ENCODE peak calls at places on chromosomes 12 and 14, in ten cellular contexts. T is pancreas, C is GM13977, U is kidney epithelial cell, G is RWPE1, L is psoas muscle, N is lung, B is glutamatergic neuron, R is neural progenitor cell, Z is MM.1S. Q is an unnamed sample.

GRCh38 chr12:65113621-65114035 is 7.5 kb downstream of the WIF1 start:
- DNase-seq in T (no peak), C (no peak), U (no peak), G (no peak), L (no peak), N (no peak), B (no peak), R (no peak), Z (no peak), Q (no peak)

GRCh38 chr14:51780741-51781140 is 79.7 kb upstream of the GNG2 start:
- DNase-seq in T (no peak), C (no peak), U (no peak), G (no peak), L (no peak), N (no peak), B (no peak), R (peak), Z (no peak), Q (no peak)

GRCh38 chr12:132287391-132288238 is 41.8 kb downstream of the GALNT9 start:
- DNase-seq in T (no peak), C (no peak), U (no peak), G (no peak), L (peak), N (no peak), B (no peak), R (no peak), Z (no peak), Q (no peak)

GRCh38 chr12:102300824-102301461 is 103.3 kb upstream of the PMCH start:
- DNase-seq in T (peak), C (peak), U (no peak), G (no peak), L (no peak), N (no peak), B (no peak), R (peak), Z (peak), Q (peak)

GRCh38 chr14:99213603-99214002 is 58.4 kb downstream of the BCL11B start:
- DNase-seq in T (no peak), C (no peak), U (no peak), G (no peak), L (no peak), N (no peak), B (no peak), R (no peak), Z (no peak), Q (no peak)

GRCh38 chr12:80373666-80374065 is 70.4 kb upstream of the PTPRQ start:
- DNase-seq in T (no peak), C (no peak), U (no peak), G (no peak), L (no peak), N (no peak), B (no peak), R (no peak), Z (no peak), Q (no peak)

GRCh38 chr12:28463396-28463795 is 273.1 kb downstream of the CCDC91 start:
- DNase-seq in T (no peak), C (no peak), U (no peak), G (no peak), L (no peak), N (no peak), B (no peak), R (no peak), Z (no peak), Q (no peak)

GRCh38 chr12:622420-622819 is 40.8 kb downstream of the NINJ2 start:
- DNase-seq in T (no peak), C (no peak), U (no peak), G (no peak), L (no peak), N (no peak), B (no peak), R (no peak), Z (no peak), Q (peak)

GRCh38 chr12:76883826-76884225 is 5.0 kb upstream of the CSRP2 start:
- DNase-seq in T (peak), C (no peak), U (no peak), G (no peak), L (peak), N (no peak), B (no peak), R (no peak), Z (no peak), Q (no peak)

GRCh38 chr12:50518129-50518528 is 13.3 kb downstream of the DIP2B start:
- DNase-seq in T (no peak), C (no peak), U (no peak), G (no peak), L (no peak), N (no peak), B (no peak), R (no peak), Z (no peak), Q (no peak)

GRCh38 chr12:47903151-47903611 is 1.6 kb downstream of the VDR start:
- DNase-seq in T (no peak), C (peak), U (peak), G (no peak), L (no peak), N (no peak), B (no peak), R (no peak), Z (peak), Q (peak)

GRCh38 chr14:34059925-34060746 is 109.3 kb upstream of the EGLN3 start:
- DNase-seq in T (peak), C (peak), U (no peak), G (peak), L (peak), N (peak), B (peak), R (peak), Z (no peak), Q (peak)

GRCh38 chr12:76329163-76329562 is 19.1 kb downstream of the BBS10 start:
- DNase-seq in T (no peak), C (no peak), U (no peak), G (peak), L (no peak), N (no peak), B (no peak), R (no peak), Z (no peak), Q (no peak)

GRCh38 chr12:104378427-104378826 is 74.9 kb downstream of the EID3 start:
- DNase-seq in T (no peak), C (no peak), U (no peak), G (no peak), L (no peak), N (no peak), B (no peak), R (no peak), Z (no peak), Q (no peak)

GRCh38 chr12:1747609-1748008 is 56.7 kb downstream of the ADIPOR2 start:
- DNase-seq in T (no peak), C (no peak), U (no peak), G (no peak), L (no peak), N (no peak), B (no peak), R (no peak), Z (no peak), Q (no peak)

GRCh38 chr14:98146416-98146815 is 1125.6 kb downstream of the BCL11B start:
- DNase-seq in T (no peak), C (no peak), U (no peak), G (no peak), L (no peak), N (no peak), B (no peak), R (no peak), Z (no peak), Q (no peak)

GRCh38 chr12:580813-581212 is 82.4 kb downstream of the NINJ2 start:
- DNase-seq in T (no peak), C (no peak), U (no peak), G (no peak), L (no peak), N (no peak), B (no peak), R (no peak), Z (no peak), Q (no peak)

GRCh38 chr14:95523818-95524448 is 7.5 kb upstream of the SYNE3 start:
- DNase-seq in T (no peak), C (no peak), U (no peak), G (no peak), L (no peak), N (peak), B (no peak), R (no peak), Z (no peak), Q (no peak)

GRCh38 chr12:127555071-127555470 is 711.9 kb upstream of the TMEM132C start:
- DNase-seq in T (no peak), C (no peak), U (no peak), G (no peak), L (no peak), N (no peak), B (no peak), R (no peak), Z (no peak), Q (no peak)

GRCh38 chr12:120137833-120138232 is 21.3 kb upstream of the RAB35 start:
- DNase-seq in T (no peak), C (no peak), U (no peak), G (no peak), L (no peak), N (no peak), B (no peak), R (no peak), Z (no peak), Q (no peak)

GRCh38 chr12:98198261-98198982 is 317.0 kb upstream of the TMPO start:
- DNase-seq in T (no peak), C (no peak), U (no peak), G (no peak), L (no peak), N (no peak), B (no peak), R (no peak), Z (no peak), Q (no peak)

GRCh38 chr14:96799489-96800056 is 2.4 kb downstream of the VRK1 start:
- DNase-seq in T (no peak), C (no peak), U (no peak), G (no peak), L (no peak), N (no peak), B (no peak), R (no peak), Z (no peak), Q (no peak)

GRCh38 chr12:11564984-11565651 is 84.4 kb upstream of the ETV6 start:
- DNase-seq in T (no peak), C (no peak), U (no peak), G (no peak), L (no peak), N (no peak), B (no peak), R (no peak), Z (no peak), Q (no peak)

GRCh38 chr14:97707603-97708002 is 910.4 kb downstream of the VRK1 start:
- DNase-seq in T (no peak), C (no peak), U (no peak), G (no peak), L (no peak), N (no peak), B (no peak), R (no peak), Z (peak), Q (no peak)

GRCh38 chr14:23359722-23360447 is 5.1 kb downstream of the EFS start:
- DNase-seq in T (no peak), C (no peak), U (no peak), G (no peak), L (no peak), N (no peak), B (no peak), R (no peak), Z (no peak), Q (no peak)

GRCh38 chr14:50364792-50365191 is 31.9 kb downstream of the CDKL1 start:
- DNase-seq in T (no peak), C (no peak), U (no peak), G (peak), L (no peak), N (no peak), B (no peak), R (no peak), Z (no peak), Q (no peak)

GRCh38 chr14:70047598-70048312 is 141.0 kb downstream of the SLC8A3 start:
- DNase-seq in T (no peak), C (no peak), U (no peak), G (no peak), L (no peak), N (no peak), B (no peak), R (no peak), Z (no peak), Q (no peak)

GRCh38 chr14:70045296-70045695 is 143.5 kb downstream of the SLC8A3 start:
- DNase-seq in T (no peak), C (no peak), U (no peak), G (no peak), L (no peak), N (no peak), B (no peak), R (no peak), Z (no peak), Q (no peak)

GRCh38 chr14:70048313-70048654 is 140.5 kb downstream of the SLC8A3 start:
- DNase-seq in T (no peak), C (no peak), U (no peak), G (no peak), L (no peak), N (no peak), B (no peak), R (no peak), Z (no peak), Q (no peak)

DNA sequence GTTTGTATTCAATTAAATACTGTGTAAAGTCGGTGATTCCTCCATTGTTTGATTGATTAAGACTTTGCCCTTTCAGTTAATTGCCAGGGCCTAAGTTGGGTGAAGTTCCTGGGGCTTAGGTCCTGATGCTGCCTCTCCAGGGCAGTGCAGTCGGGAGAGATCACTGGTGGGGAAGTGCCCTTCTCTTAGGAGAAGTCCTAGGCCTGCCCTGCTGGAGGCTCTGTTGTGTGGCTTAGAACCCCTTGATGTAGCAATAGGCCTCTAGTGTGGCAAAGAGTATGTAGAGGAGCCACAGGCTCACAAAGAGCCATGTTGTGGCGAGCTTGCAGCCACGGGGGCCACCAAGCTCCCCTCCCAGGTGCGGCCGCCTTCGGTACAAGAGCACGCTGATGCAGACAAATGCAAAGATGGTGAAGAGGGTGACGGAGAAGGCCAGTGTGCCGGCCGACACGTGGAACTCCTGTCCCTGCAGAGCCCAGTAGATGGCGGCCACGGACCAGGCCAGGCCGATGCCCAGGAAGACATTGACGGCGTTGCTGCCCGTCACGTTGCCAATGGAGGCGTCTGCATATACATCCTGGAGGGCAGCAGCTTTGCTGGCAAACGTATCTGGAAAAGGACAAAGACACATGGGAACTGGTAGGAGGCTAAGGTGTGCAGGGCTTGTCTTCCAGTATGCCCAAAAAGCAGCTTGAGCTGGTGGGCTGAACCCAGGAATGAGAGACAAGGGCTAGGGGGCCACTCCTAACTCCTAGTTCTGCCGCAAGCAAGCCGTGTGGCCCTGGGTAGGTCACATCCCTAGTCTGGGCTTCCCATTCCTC is 142.8 kb downstream of the SLC8A3 start:
- DNase-seq in T (peak), C (peak), U (no peak), G (peak), L (peak), N (peak), B (peak), R (peak), Z (no peak), Q (peak)
- TF ChIP-seq CTCF in T (peak), C (peak), U (peak), G (peak), L (peak), N (peak), B (peak), R (peak), Z (no peak), Q (peak)

GRCh38 chr12:124754491-124754890 is 109.2 kb downstream of the SCARB1 start:
- DNase-seq in T (no peak), C (no peak), U (no peak), G (no peak), L (no peak), N (no peak), B (no peak), R (no peak), Z (no peak), Q (no peak)

GRCh38 chr12:124753993-124754392 is 109.7 kb downstream of the SCARB1 start:
- DNase-seq in T (no peak), C (no peak), U (no peak), G (no peak), L (no peak), N (no peak), B (no peak), R (no peak), Z (no peak), Q (no peak)

GRCh38 chr12:124755801-124756148 is 107.9 kb downstream of the SCARB1 start:
- DNase-seq in T (no peak), C (no peak), U (no peak), G (no peak), L (no peak), N (no peak), B (no peak), R (no peak), Z (no peak), Q (no peak)

GRCh38 chr12:124756151-124756550 is 107.5 kb downstream of the SCARB1 start:
- DNase-seq in T (no peak), C (no peak), U (no peak), G (no peak), L (no peak), N (no peak), B (no peak), R (no peak), Z (no peak), Q (no peak)

GRCh38 chr12:124754949-124755800 is 108.5 kb downstream of the SCARB1 start:
- DNase-seq in T (peak), C (peak), U (no peak), G (peak), L (peak), N (peak), B (peak), R (peak), Z (peak), Q (peak)
- TF ChIP-seq CTCF in T (no peak), C (no peak), U (no peak), G (no peak), L (no peak), N (no peak), B (no peak), R (no peak), Z (no peak), Q (no peak)

GRCh38 chr14:29352681-29353080 is 575.0 kb downstream of the PRKD1 start:
- DNase-seq in T (no peak), C (no peak), U (no peak), G (no peak), L (no peak), N (no peak), B (no peak), R (no peak), Z (no peak), Q (no peak)
- TF ChIP-seq CTCF in T (no peak), C (no peak), U (no peak), G (no peak), L (no peak), N (no peak), B (no peak), R (no peak), Z (no peak), Q (no peak)

GRCh38 chr12:22173154-22173553 is 127.1 kb downstream of the CMAS start:
- DNase-seq in T (no peak), C (no peak), U (no peak), G (peak), L (no peak), N (no peak), B (no peak), R (no peak), Z (no peak), Q (no peak)
- TF ChIP-seq CTCF in T (no peak), C (peak), U (no peak), G (no peak), L (no peak), N (no peak), B (no peak), R (peak), Z (no peak), Q (no peak)

GRCh38 chr12:52698634-52699340 is 4.5 kb downstream of the KRT77 start:
- DNase-seq in T (no peak), C (no peak), U (no peak), G (no peak), L (no peak), N (no peak), B (no peak), R (no peak), Z (no peak), Q (no peak)

GRCh38 chr12:52695039-52695438 is 8.3 kb downstream of the KRT77 start:
- DNase-seq in T (no peak), C (no peak), U (no peak), G (no peak), L (no peak), N (no peak), B (no peak), R (no peak), Z (no peak), Q (no peak)

GRCh38 chr12:52696588-52696987 is 6.7 kb downstream of the KRT77 start:
- DNase-seq in T (no peak), C (no peak), U (no peak), G (no peak), L (no peak), N (no peak), B (no peak), R (no peak), Z (no peak), Q (no peak)

GRCh38 chr12:52699373-52699772 is 4.0 kb downstream of the KRT77 start:
- DNase-seq in T (no peak), C (no peak), U (no peak), G (no peak), L (no peak), N (no peak), B (no peak), R (no peak), Z (no peak), Q (no peak)

GRCh38 chr12:52697058-52697582 is 6.2 kb downstream of the KRT77 start:
- DNase-seq in T (no peak), C (no peak), U (no peak), G (no peak), L (no peak), N (no peak), B (no peak), R (no peak), Z (no peak), Q (no peak)
- TF ChIP-seq CTCF in T (no peak), C (no peak), U (no peak), G (no peak), L (no peak), N (no peak), B (no peak), R (peak), Z (no peak), Q (no peak)

GRCh38 chr14:73458219-73458976 is at the start of gene NUMB:
- DNase-seq in T (peak), C (peak), U (peak), G (peak), L (peak), N (peak), B (peak), R (peak), Z (peak), Q (peak)
- TF ChIP-seq CTCF in T (no peak), C (no peak), U (no peak), G (no peak), L (no peak), N (no peak), B (no peak), R (no peak), Z (no peak), Q (no peak)

GRCh38 chr12:19234991-19235876 is 105.7 kb downstream of the PLEKHA5 start:
- DNase-seq in T (no peak), C (no peak), U (no peak), G (no peak), L (no peak), N (no peak), B (no peak), R (no peak), Z (no peak), Q (no peak)
- TF ChIP-seq CTCF in T (no peak), C (no peak), U (no peak), G (no peak), L (no peak), N (no peak), B (no peak), R (no peak), Z (no peak), Q (no peak)

DNA sequence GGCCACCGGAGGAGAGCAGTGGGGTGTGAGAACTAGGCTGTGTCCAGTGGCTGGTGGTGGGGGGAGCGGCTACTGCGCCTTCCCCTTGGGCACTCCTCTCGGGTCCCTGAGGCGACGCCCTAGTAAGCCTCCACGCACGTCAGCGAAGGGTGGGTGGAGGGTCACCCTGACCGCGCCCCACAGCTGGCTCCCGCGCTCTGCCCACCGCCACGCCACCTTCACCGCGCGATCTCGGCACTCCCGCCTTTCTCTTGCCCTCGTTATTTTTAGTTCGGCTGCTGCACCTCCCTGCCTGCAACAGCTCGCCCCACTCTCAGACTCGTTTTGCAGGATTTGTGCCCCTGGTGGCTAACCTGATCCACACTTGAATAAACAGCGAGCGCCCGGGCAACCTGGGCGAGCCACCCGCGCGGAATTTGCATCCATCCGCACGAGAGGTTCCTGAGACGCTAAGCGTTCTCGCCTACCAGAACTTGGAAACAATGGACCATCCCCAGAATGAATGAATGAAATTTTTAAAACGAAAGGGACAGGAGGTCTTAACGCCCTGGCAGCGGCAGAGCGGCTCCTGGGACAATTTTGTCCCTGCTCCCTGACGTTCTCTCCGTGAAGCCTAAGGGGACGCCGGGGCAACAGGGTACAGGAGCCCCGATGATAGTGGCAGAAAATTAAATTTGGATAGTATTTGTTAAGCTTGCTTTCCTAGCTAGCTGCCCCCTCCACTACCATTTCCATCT is 7.0 kb upstream of the BMP4 start:
- DNase-seq in T (peak), C (no peak), U (no peak), G (no peak), L (no peak), N (peak), B (peak), R (peak), Z (no peak), Q (no peak)
- TF ChIP-seq CTCF in T (no peak), C (peak), U (peak), G (peak), L (peak), N (no peak), B (peak), R (peak), Z (no peak), Q (no peak)

Q was measured in GM10248.